ENCODE peak calls at places on chromosomes 4 and X, in seven cellular contexts. One of them, this sample, is unnamed.

GRCh38 chr4:154086247-154086646 is 297.4 kb upstream of the SFRP2 start:
- DNase-seq in caudate nucleus: no peak
- DNase-seq in right cardiac atrium: no peak
- DNase-seq in fibroblast of lung: no peak
- DNase-seq in globus pallidus: no peak
- DNase-seq in non-pigmented ciliary epithelial cell: no peak
- DNase-seq in LoVo: no peak
- DNase-seq in this sample: no peak

GRCh38 chr4:6681191-6681590 is 12.5 kb upstream of the S100P start:
- DNase-seq in non-pigmented ciliary epithelial cell: no peak
- DNase-seq in globus pallidus: no peak
- DNase-seq in caudate nucleus: no peak
- DNase-seq in LoVo: no peak
- DNase-seq in fibroblast of lung: no peak
- DNase-seq in right cardiac atrium: no peak
- DNase-seq in this sample: peak; percentile 52

GRCh38 chr4:188822698-188823097 is 683.5 kb downstream of the TRIML1 start:
- DNase-seq in caudate nucleus: no peak
- DNase-seq in non-pigmented ciliary epithelial cell: no peak
- DNase-seq in fibroblast of lung: no peak
- DNase-seq in globus pallidus: no peak
- DNase-seq in right cardiac atrium: no peak
- DNase-seq in LoVo: peak; percentile 7
- DNase-seq in this sample: peak; percentile 26

GRCh38 chr4:39541987-39542632 is 14.9 kb upstream of the UGDH start:
- DNase-seq in globus pallidus: no peak
- DNase-seq in non-pigmented ciliary epithelial cell: no peak
- DNase-seq in LoVo: no peak
- DNase-seq in fibroblast of lung: no peak
- DNase-seq in right cardiac atrium: no peak
- DNase-seq in caudate nucleus: no peak
- DNase-seq in this sample: no peak

GRCh38 chrX:124030520-124030919 is 69.0 kb downstream of the STAG2 start:
- DNase-seq in LoVo: no peak
- DNase-seq in globus pallidus: no peak
- DNase-seq in fibroblast of lung: no peak
- DNase-seq in right cardiac atrium: no peak
- DNase-seq in non-pigmented ciliary epithelial cell: no peak
- DNase-seq in caudate nucleus: no peak
- DNase-seq in this sample: no peak

GRCh38 chr4:163701915-163702314 is 207.4 kb downstream of the TMA16 start:
- DNase-seq in fibroblast of lung: peak; percentile 81
- DNase-seq in LoVo: no peak
- DNase-seq in globus pallidus: peak; percentile 56
- DNase-seq in caudate nucleus: no peak
- DNase-seq in right cardiac atrium: no peak
- DNase-seq in non-pigmented ciliary epithelial cell: peak; percentile 58
- DNase-seq in this sample: no peak

GRCh38 chr4:174255790-174256189 is 27.7 kb downstream of the FBXO8 start:
- DNase-seq in caudate nucleus: no peak
- DNase-seq in non-pigmented ciliary epithelial cell: peak; percentile 83
- DNase-seq in right cardiac atrium: no peak
- DNase-seq in globus pallidus: no peak
- DNase-seq in fibroblast of lung: peak; percentile 86
- DNase-seq in LoVo: no peak
- DNase-seq in this sample: no peak

GRCh38 chrX:30973784-30974427 is 84.9 kb upstream of the TAB3 start:
- DNase-seq in non-pigmented ciliary epithelial cell: no peak
- DNase-seq in right cardiac atrium: no peak
- DNase-seq in fibroblast of lung: no peak
- DNase-seq in caudate nucleus: no peak
- DNase-seq in LoVo: no peak
- DNase-seq in globus pallidus: no peak
- DNase-seq in this sample: no peak

This sample was measured in Calu3.